ENCODE peak calls at places on chromosomes 2 and 18, in nine cellular contexts. E is Peyer's patch; N is GM20000; Y is NCI-H146; H is heart left ventricle; D is activated naive CD8-positive, alpha-beta T cell treated with anti-CD3 and anti-CD28 coated beads, Interleukin-2, amount 50 U/mL, for 24 hours; U is cerebellar cortex; Q is H9; K is NCI-H446. V is an unnamed sample.

GRCh38 chr2:234218261-234219180 is 168.0 kb downstream of the SPP2 start:
- DNase-seq in D (no peak), Q (no peak), K (no peak), U (no peak), N (no peak), E (no peak), H (no peak), Y (no peak), V (no peak)

GRCh38 chr18:44502790-44503189 is 177.9 kb upstream of the SETBP1 start:
- DNase-seq in Y (no peak), K (no peak), H (no peak), D (no peak), U (no peak), E (no peak), Q (no peak), N (no peak), V (no peak)

GRCh38 chr2:28300489-28300888 is 92.2 kb upstream of the FOSL2 start:
- DNase-seq in Y (no peak), N (no peak), Q (no peak), E (no peak), U (no peak), D (no peak), K (no peak), H (no peak), V (no peak)

GRCh38 chr2:101387151-101387807 is at the start of gene CREG2:
- DNase-seq in N (peak; percentile 61), H (peak; percentile 83), E (peak; percentile 61), Y (peak; percentile 32), Q (peak; percentile 78), U (peak; percentile 3), K (no peak), D (peak; percentile 65), V (no peak)

GRCh38 chr18:39772155-39772919 is 2182.7 kb upstream of the PIK3C3 start:
- DNase-seq in K (no peak), Y (no peak), Q (no peak), U (no peak), N (no peak), H (no peak), E (no peak), D (no peak), V (no peak)

GRCh38 chr2:1493361-1494126 is 80.3 kb downstream of the TPO start:
- DNase-seq in Q (no peak), D (no peak), U (no peak), K (no peak), N (no peak), H (peak; percentile 46), E (peak; percentile 54), Y (no peak), V (no peak)

GRCh38 chr2:85605406-85606115 is 3.1 kb upstream of the TMEM150A start:
- DNase-seq in Y (no peak), U (no peak), D (no peak), Q (no peak), E (no peak), K (no peak), N (no peak), H (no peak), V (no peak)

GRCh38 chr18:56086786-56087185 is 498.8 kb upstream of the TCF4 start:
- DNase-seq in U (no peak), E (no peak), N (no peak), K (no peak), Y (no peak), Q (no peak), H (no peak), D (no peak), V (no peak)

GRCh38 chr2:113831156-113831555 is 58.7 kb upstream of the ACTR3 start:
- DNase-seq in H (no peak), E (no peak), N (no peak), K (no peak), D (no peak), Q (no peak), Y (no peak), U (no peak), V (no peak)

GRCh38 chr2:550860-551259 is 126.3 kb downstream of the TMEM18 start:
- DNase-seq in D (no peak), Q (no peak), U (no peak), Y (no peak), K (no peak), N (no peak), H (no peak), E (no peak), V (no peak)

GRCh38 chr2:229169751-229170150 is 101.3 kb downstream of the PID1 start:
- DNase-seq in E (no peak), N (no peak), D (no peak), H (no peak), K (no peak), U (no peak), Y (no peak), Q (no peak), V (no peak)

V was measured in SHP77 treated with DMSO at 0.1 percent for 48 hours.